ENCODE peak calls at places on chromosomes 1 and 21, in six cellular contexts. S is bronchial epithelial cell, E is spleen, A is mammary epithelial cell, T is ovary, G is esophagus squamous epithelium. R is an unnamed sample.

GRCh38 chr1:154221815-154222081 is 993 bp downstream of the UBAP2L start:
- DNase-seq in G (no peak), T (no peak), A (peak; percentile 39), E (no peak), S (no peak), R (no peak)

GRCh38 chr1:116172666-116173065 is 61.5 kb downstream of the MAB21L3 start:
- DNase-seq in G (no peak), T (no peak), E (no peak), S (no peak), A (no peak), R (no peak)

GRCh38 chr1:113818585-113818984 is 6.3 kb upstream of the RSBN1 start:
- DNase-seq in A (no peak), G (no peak), T (no peak), E (no peak), S (no peak), R (no peak)

GRCh38 chr1:228098323-228098931 is 4.7 kb downstream of the C1orf35 start:
- DNase-seq in A (no peak), S (no peak), T (no peak), G (no peak), E (peak; percentile 71), R (no peak)

GRCh38 chr1:10796029-10796944 is at the start of gene CASZ1:
- DNase-seq in E (no peak), T (peak; percentile 78), G (no peak), A (peak; percentile 92), S (peak; percentile 76), R (peak; percentile 18)

GRCh38 chr1:223695941-223696340 is 16.4 kb upstream of the CAPN2 start:
- DNase-seq in A (no peak), G (no peak), T (no peak), E (no peak), S (no peak), R (no peak)

GRCh38 chr1:30173560-30173959 is 549.8 kb downstream of the MATN1 start:
- DNase-seq in G (no peak), A (no peak), T (no peak), E (no peak), S (no peak), R (no peak)

GRCh38 chr1:164914208-164914607 is 355.2 kb downstream of the PBX1 start:
- DNase-seq in T (no peak), S (peak; percentile 49), E (no peak), A (peak; percentile 2), G (no peak), R (no peak)

GRCh38 chr1:162699366-162699765 is 67.1 kb downstream of the DDR2 start:
- DNase-seq in S (peak; percentile 33), G (no peak), T (no peak), E (no peak), A (no peak), R (no peak)

GRCh38 chr1:172955161-172955821 is 95.5 kb downstream of the TNFSF18 start:
- DNase-seq in E (no peak), T (no peak), A (no peak), G (no peak), S (peak; percentile 66), R (no peak)

GRCh38 chr1:230857822-230858221 is 10.5 kb downstream of the C1orf198 start:
- DNase-seq in A (no peak), T (no peak), S (no peak), E (no peak), G (no peak), R (no peak)

GRCh38 chr1:12411098-12411497 is 181.3 kb downstream of the VPS13D start:
- DNase-seq in T (no peak), G (no peak), A (no peak), E (no peak), S (no peak), R (no peak)

DNA sequence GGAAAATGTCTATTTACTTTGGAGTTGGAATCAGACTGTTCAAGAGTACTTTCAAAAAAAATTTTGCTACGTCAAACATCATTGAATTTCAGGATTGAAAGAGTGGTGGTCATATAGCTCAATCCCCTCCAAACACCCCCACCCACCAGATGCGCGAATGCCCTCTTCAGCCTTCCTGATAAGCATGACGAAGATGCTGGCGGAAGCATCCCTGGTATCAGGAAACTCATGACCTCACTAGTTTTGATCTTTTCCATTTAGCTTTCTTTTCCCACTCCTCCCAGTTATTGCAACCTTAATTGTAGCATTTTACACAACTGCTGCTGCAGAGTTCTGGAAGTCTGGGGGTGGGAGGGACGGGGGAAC is 104.4 kb downstream of the LEPR start:
- DNase-seq in S (no peak), G (no peak), T (peak; percentile 19), E (no peak), A (no peak), R (no peak)
- H3K4me3 ChIP-seq in S (no peak overlapping the region), G (peak overlapping the region; percentile 32), T (peak overlapping the region; percentile 43), E (peak overlapping the region; percentile 23), A (no peak overlapping the region), R (peak overlapping the region; percentile 48)

GRCh38 chr1:39926820-39927219 is 25.1 kb upstream of the MYCL start:
- DNase-seq in G (no peak), E (no peak), T (no peak), A (no peak), S (peak; percentile 26), R (no peak)
- TF ChIP-seq CTCF in G (no peak), E (no peak), T (no peak), A (no peak), S (no peak), R (no peak)

GRCh38 chr1:167672831-167673230 is 42.8 kb downstream of the RCSD1 start:
- DNase-seq in S (no peak), T (no peak), E (no peak), G (no peak), A (no peak), R (no peak)
- H3K36me3 ChIP-seq in S (no peaks in the 10 kb centered on the region), T (no peaks in the 10 kb centered on the region), E (peaks cover 4% of the 10 kb centered on the region), G (no peaks in the 10 kb centered on the region), A (no peaks in the 10 kb centered on the region), R (no peaks in the 10 kb centered on the region)

DNA sequence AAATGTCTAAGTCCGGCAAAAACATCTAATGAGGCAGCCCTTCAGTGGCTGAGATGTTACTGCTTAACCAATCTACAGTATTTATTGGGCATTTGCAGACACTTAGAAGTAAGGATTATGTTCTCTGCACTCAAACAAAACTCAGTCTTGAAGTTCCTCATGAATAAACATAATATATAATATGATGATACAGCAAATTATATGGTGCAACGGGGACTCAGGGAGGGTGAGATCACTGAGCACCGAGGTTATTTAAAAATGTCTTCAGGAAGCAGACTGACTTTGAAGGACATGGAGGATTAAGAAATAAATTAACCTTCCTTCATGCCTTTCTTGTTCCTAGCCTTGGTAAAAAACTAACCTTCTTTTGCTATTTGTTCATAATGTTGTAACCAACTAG is 27.9 kb downstream of the WDR64 start:
- DNase-seq in G (no peak), A (no peak), S (no peak), T (no peak), E (no peak), R (no peak)
- H3K4me3 ChIP-seq in G (no peak overlapping the region), A (no peak overlapping the region), S (no peak overlapping the region), T (no peak overlapping the region), E (no peak overlapping the region), R (no peak overlapping the region)

GRCh38 chr1:234619794-234620247 is 9.8 kb upstream of the IRF2BP2 start:
- DNase-seq in S (no peak), E (no peak), G (no peak), A (no peak), T (no peak), R (no peak)
- TF ChIP-seq CTCF in S (no peak), E (no peak), G (no peak), A (no peak), T (no peak), R (no peak)

DNA sequence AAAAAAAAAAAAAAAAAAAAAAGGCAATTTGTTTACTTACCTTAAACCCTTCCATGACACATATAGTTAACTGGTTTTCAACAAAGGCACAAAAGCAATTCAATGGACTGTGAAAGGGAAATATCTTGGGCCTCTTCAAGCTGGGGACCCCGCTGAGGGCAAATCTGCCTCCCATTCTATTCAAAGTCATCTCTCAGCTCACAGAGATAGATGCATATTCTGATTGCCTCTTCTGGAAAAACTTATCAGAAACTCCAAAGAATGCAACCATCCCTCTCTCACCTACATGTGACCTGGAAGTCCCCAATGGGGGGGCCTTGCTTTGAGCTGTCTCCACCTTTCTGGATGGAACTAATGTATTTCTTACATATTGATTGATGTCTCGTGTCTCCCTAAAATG is 12.1 kb upstream of the SYNJ1 start:
- DNase-seq in G (no peak), S (no peak), T (no peak), A (no peak), E (no peak), R (no peak)
- H3K36me3 ChIP-seq in G (peaks cover 14% of the 10 kb centered on the region), S (peaks cover 3% of the 10 kb centered on the region), T (no peaks in the 10 kb centered on the region), A (peaks cover 28% of the 10 kb centered on the region), E (peaks cover 97% of the 10 kb centered on the region), R (no peaks in the 10 kb centered on the region)

GRCh38 chr1:226975259-226975908 is 35.3 kb downstream of the COQ8A start:
- DNase-seq in S (no peak), T (peak; percentile 29), E (no peak), G (no peak), A (no peak), R (no peak)

GRCh38 chr1:226975909-226976670 is 36.0 kb downstream of the COQ8A start:
- DNase-seq in G (no peak), S (no peak), A (no peak), T (peak; percentile 21), E (no peak), R (no peak)

GRCh38 chr1:226977973-226978344 is 37.9 kb downstream of the COQ8A start:
- DNase-seq in G (no peak), S (no peak), T (no peak), E (no peak), A (no peak), R (no peak)

GRCh38 chr1:226977288-226977972 is 37.3 kb downstream of the COQ8A start:
- DNase-seq in S (no peak), E (peak; percentile 35), T (peak; percentile 26), A (no peak), G (no peak), R (no peak)

DNA sequence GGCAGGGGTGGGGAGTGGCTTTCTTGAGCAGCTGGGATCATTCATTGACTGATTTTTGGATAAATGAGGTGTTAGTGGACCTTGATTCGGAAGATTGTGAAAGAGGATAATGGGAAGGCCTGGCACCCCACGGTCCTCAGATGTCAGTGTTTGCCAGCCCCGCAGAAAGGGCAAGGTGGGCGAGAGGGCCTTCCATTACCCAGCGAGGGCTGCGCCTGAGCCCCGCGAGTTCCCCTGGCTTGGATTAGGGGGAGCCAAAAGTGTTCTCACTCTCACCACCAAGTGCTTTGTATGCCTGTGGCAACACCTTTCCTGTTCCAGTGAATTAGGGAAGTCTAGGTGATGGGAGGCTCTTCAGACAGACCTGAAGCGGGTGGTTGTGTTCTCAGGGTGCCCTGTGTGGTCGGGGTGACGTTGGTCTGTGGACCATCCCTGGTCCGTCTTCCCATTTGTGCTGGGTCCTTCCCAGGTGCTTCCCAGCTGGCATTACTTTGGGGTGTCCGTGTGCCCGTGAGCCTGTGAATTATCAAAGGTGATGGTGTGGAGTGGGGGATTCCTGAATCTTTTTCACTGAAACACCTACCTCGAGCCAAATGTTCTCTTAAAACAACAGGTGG is 36.7 kb downstream of the COQ8A start:
- DNase-seq in S (no peak), T (peak; percentile 20), A (no peak), E (no peak), G (no peak), R (no peak)
- H3K4me3 ChIP-seq in S (no peak overlapping the region), T (no peak overlapping the region), A (no peak overlapping the region), E (no peak overlapping the region), G (no peak overlapping the region), R (no peak overlapping the region)

GRCh38 chr1:41598325-41598724 is 113.8 kb upstream of the EDN2 start:
- DNase-seq in E (no peak), T (no peak), S (no peak), G (no peak), A (no peak), R (no peak)

GRCh38 chr1:41599912-41600311 is 115.4 kb upstream of the EDN2 start:
- DNase-seq in T (no peak), E (no peak), A (no peak), S (no peak), G (no peak), R (no peak)
- TF ChIP-seq CTCF in T (no peak), E (peak; percentile 10), A (peak; percentile 66), S (peak; percentile 50), G (no peak), R (peak; percentile 69)

R was measured in kidney epithelial cell.